ENCODE peak calls at places on chromosome 20, in eight cellular contexts. One of them, this sample, is unnamed.

GRCh38 chr20:32437391-32438074 is 79.4 kb downstream of the ASXL1 start:
- DNase-seq in lung microvascular endothelial cell: no peak
- DNase-seq in cardiac muscle cell: no peak
- DNase-seq in breast epithelium: peak
- DNase-seq in anterior cingulate cortex: no peak
- DNase-seq in A549: peak
- DNase-seq in stimulated activated CD4-positive, alpha-beta T cell treated with anti-CD3 and anti-CD28 coated beads, Interleukin-2, amount 100 ng/mL, for 48 hours: no peak
- DNase-seq in hypothalamus: no peak
- DNase-seq in this sample: peak

GRCh38 chr20:63386491-63386890 is 25.3 kb upstream of the CHRNA4 start:
- DNase-seq in stimulated activated CD4-positive, alpha-beta T cell treated with anti-CD3 and anti-CD28 coated beads, Interleukin-2, amount 100 ng/mL, for 48 hours: no peak
- DNase-seq in A549: no peak
- DNase-seq in cardiac muscle cell: no peak
- DNase-seq in hypothalamus: no peak
- DNase-seq in anterior cingulate cortex: no peak
- DNase-seq in breast epithelium: no peak
- DNase-seq in lung microvascular endothelial cell: no peak
- DNase-seq in this sample: no peak

GRCh38 chr20:43186312-43186711 is 3.4 kb downstream of the PTPRT start:
- DNase-seq in breast epithelium: no peak
- DNase-seq in stimulated activated CD4-positive, alpha-beta T cell treated with anti-CD3 and anti-CD28 coated beads, Interleukin-2, amount 100 ng/mL, for 48 hours: no peak
- DNase-seq in cardiac muscle cell: no peak
- DNase-seq in A549: no peak
- DNase-seq in lung microvascular endothelial cell: no peak
- DNase-seq in anterior cingulate cortex: no peak
- DNase-seq in hypothalamus: no peak
- DNase-seq in this sample: no peak

GRCh38 chr20:48774696-48775095 is 53.1 kb downstream of the PREX1 start:
- DNase-seq in stimulated activated CD4-positive, alpha-beta T cell treated with anti-CD3 and anti-CD28 coated beads, Interleukin-2, amount 100 ng/mL, for 48 hours: no peak
- DNase-seq in anterior cingulate cortex: no peak
- DNase-seq in breast epithelium: no peak
- DNase-seq in A549: no peak
- DNase-seq in hypothalamus: no peak
- DNase-seq in cardiac muscle cell: no peak
- DNase-seq in lung microvascular endothelial cell: no peak
- DNase-seq in this sample: no peak

GRCh38 chr20:63292904-63293303 is at the start of gene COL20A1:
- DNase-seq in anterior cingulate cortex: no peak
- DNase-seq in A549: no peak
- DNase-seq in hypothalamus: no peak
- DNase-seq in cardiac muscle cell: no peak
- DNase-seq in stimulated activated CD4-positive, alpha-beta T cell treated with anti-CD3 and anti-CD28 coated beads, Interleukin-2, amount 100 ng/mL, for 48 hours: no peak
- DNase-seq in lung microvascular endothelial cell: no peak
- DNase-seq in breast epithelium: no peak
- DNase-seq in this sample: no peak

GRCh38 chr20:25295386-25296093 is 47.7 kb downstream of the PYGB start:
- DNase-seq in A549: no peak
- DNase-seq in anterior cingulate cortex: no peak
- DNase-seq in breast epithelium: peak
- DNase-seq in hypothalamus: no peak
- DNase-seq in lung microvascular endothelial cell: no peak
- DNase-seq in stimulated activated CD4-positive, alpha-beta T cell treated with anti-CD3 and anti-CD28 coated beads, Interleukin-2, amount 100 ng/mL, for 48 hours: no peak
- DNase-seq in cardiac muscle cell: peak
- DNase-seq in this sample: no peak

GRCh38 chr20:32188376-32189122 is 19.0 kb downstream of the PLAGL2 start:
- DNase-seq in cardiac muscle cell: no peak
- DNase-seq in anterior cingulate cortex: no peak
- DNase-seq in A549: no peak
- DNase-seq in breast epithelium: no peak
- DNase-seq in stimulated activated CD4-positive, alpha-beta T cell treated with anti-CD3 and anti-CD28 coated beads, Interleukin-2, amount 100 ng/mL, for 48 hours: no peak
- DNase-seq in lung microvascular endothelial cell: no peak
- DNase-seq in hypothalamus: no peak
- DNase-seq in this sample: no peak

GRCh38 chr20:51570755-51571469 is 28.4 kb upstream of the NFATC2 start:
- DNase-seq in hypothalamus: no peak
- DNase-seq in cardiac muscle cell: peak
- DNase-seq in lung microvascular endothelial cell: peak
- DNase-seq in anterior cingulate cortex: no peak
- DNase-seq in stimulated activated CD4-positive, alpha-beta T cell treated with anti-CD3 and anti-CD28 coated beads, Interleukin-2, amount 100 ng/mL, for 48 hours: no peak
- DNase-seq in breast epithelium: no peak
- DNase-seq in A549: no peak
- DNase-seq in this sample: peak

GRCh38 chr20:6780414-6780813 is 12.9 kb downstream of the BMP2 start:
- DNase-seq in hypothalamus: no peak
- DNase-seq in breast epithelium: no peak
- DNase-seq in A549: no peak
- DNase-seq in stimulated activated CD4-positive, alpha-beta T cell treated with anti-CD3 and anti-CD28 coated beads, Interleukin-2, amount 100 ng/mL, for 48 hours: no peak
- DNase-seq in lung microvascular endothelial cell: no peak
- DNase-seq in anterior cingulate cortex: no peak
- DNase-seq in cardiac muscle cell: no peak
- DNase-seq in this sample: no peak